ENCODE peak calls at places on chromosomes 12 and 14, in five cellular contexts. One of them, this sample, is unnamed.

GRCh38 chr12:111462134-111462821 is 56.6 kb downstream of the SH2B3 start:
- DNase-seq in IMR-90: peak; percentile 87
- DNase-seq in H1: no peak
- DNase-seq in neuronal stem cell: no peak
- DNase-seq in trophoblast cell: peak; percentile 61
- DNase-seq in this sample: no peak

GRCh38 chr12:110546339-110546738 is 36.8 kb downstream of the PPTC7 start:
- DNase-seq in IMR-90: peak; percentile 94
- DNase-seq in H1: no peak
- DNase-seq in neuronal stem cell: no peak
- DNase-seq in trophoblast cell: peak; percentile 77
- DNase-seq in this sample: no peak

GRCh38 chr12:75489613-75490210 is 9.2 kb downstream of the GLIPR1 start:
- DNase-seq in IMR-90: peak; percentile 63
- DNase-seq in H1: no peak
- DNase-seq in neuronal stem cell: no peak
- DNase-seq in trophoblast cell: peak; percentile 42
- DNase-seq in this sample: no peak

GRCh38 chr12:63149884-63150254 is 1.1 kb downstream of the AVPR1A start:
- DNase-seq in IMR-90: no peak
- DNase-seq in H1: no peak
- DNase-seq in neuronal stem cell: peak; percentile 11
- DNase-seq in trophoblast cell: no peak
- DNase-seq in this sample: no peak

GRCh38 chr14:105023791-105024480 is 3.1 kb upstream of the CDCA4 start:
- DNase-seq in IMR-90: peak; percentile 73
- DNase-seq in H1: no peak
- DNase-seq in neuronal stem cell: no peak
- DNase-seq in trophoblast cell: peak; percentile 7
- DNase-seq in this sample: no peak

GRCh38 chr12:52363111-52363679 is 4.1 kb downstream of the KRT85 start:
- DNase-seq in IMR-90: no peak
- DNase-seq in H1: no peak
- DNase-seq in neuronal stem cell: no peak
- DNase-seq in trophoblast cell: no peak
- DNase-seq in this sample: no peak

GRCh38 chr14:55841625-55842024 is 261.6 kb downstream of the KTN1 start:
- DNase-seq in IMR-90: no peak
- DNase-seq in H1: no peak
- DNase-seq in neuronal stem cell: no peak
- DNase-seq in trophoblast cell: no peak
- DNase-seq in this sample: no peak

GRCh38 chr12:20376984-20377383 is 8.6 kb downstream of the PDE3A start:
- DNase-seq in IMR-90: peak; percentile 30
- DNase-seq in H1: no peak
- DNase-seq in neuronal stem cell: no peak
- DNase-seq in trophoblast cell: no peak
- DNase-seq in this sample: peak; percentile 5

GRCh38 chr12:46209914-46210834 is 58.7 kb downstream of the SLC38A1 start:
- DNase-seq in IMR-90: no peak
- DNase-seq in H1: no peak
- DNase-seq in neuronal stem cell: no peak
- DNase-seq in trophoblast cell: no peak
- DNase-seq in this sample: peak; percentile 39

GRCh38 chr14:22838631-22839041 is 2.3 kb downstream of the MMP14 start:
- DNase-seq in IMR-90: peak; percentile 66
- DNase-seq in H1: no peak
- DNase-seq in neuronal stem cell: no peak
- DNase-seq in trophoblast cell: peak; percentile 47
- DNase-seq in this sample: peak; percentile 49

GRCh38 chr14:104678346-104678745 is 11.1 kb upstream of the INF2 start:
- DNase-seq in IMR-90: peak; percentile 34
- DNase-seq in H1: peak; percentile 72
- DNase-seq in neuronal stem cell: no peak
- DNase-seq in trophoblast cell: no peak
- DNase-seq in this sample: peak; percentile 64

GRCh38 chr12:1576410-1577240 is 17.8 kb downstream of the FBXL14 start:
- DNase-seq in IMR-90: peak; percentile 85
- DNase-seq in H1: no peak
- DNase-seq in neuronal stem cell: no peak
- DNase-seq in trophoblast cell: no peak
- DNase-seq in this sample: peak; percentile 74

GRCh38 chr12:80056845-80057244 is 42.5 kb upstream of the OTOGL start:
- DNase-seq in IMR-90: no peak
- DNase-seq in H1: no peak
- DNase-seq in neuronal stem cell: no peak
- DNase-seq in trophoblast cell: no peak
- DNase-seq in this sample: no peak

GRCh38 chr12:100826323-100826722 is 31.7 kb downstream of the ANO4 start:
- DNase-seq in IMR-90: peak; percentile 58
- DNase-seq in H1: peak; percentile 72
- DNase-seq in neuronal stem cell: peak; percentile 63
- DNase-seq in trophoblast cell: peak; percentile 77
- DNase-seq in this sample: peak; percentile 60

GRCh38 chr14:54671537-54671936 is 104.6 kb downstream of the SAMD4A start:
- DNase-seq in IMR-90: no peak
- DNase-seq in H1: no peak
- DNase-seq in neuronal stem cell: no peak
- DNase-seq in trophoblast cell: no peak
- DNase-seq in this sample: peak; percentile 51

GRCh38 chr14:61477845-61478438 is 156.6 kb downstream of the PRKCH start:
- DNase-seq in IMR-90: peak; percentile 60
- DNase-seq in H1: no peak
- DNase-seq in neuronal stem cell: no peak
- DNase-seq in trophoblast cell: no peak
- DNase-seq in this sample: no peak

GRCh38 chr14:22657861-22658260 is 13.7 kb upstream of the OR6J1 start:
- DNase-seq in IMR-90: peak; percentile 49
- DNase-seq in H1: no peak
- DNase-seq in neuronal stem cell: no peak
- DNase-seq in trophoblast cell: peak; percentile 47
- DNase-seq in this sample: peak; percentile 33

GRCh38 chr14:75476274-75476995 is 45.8 kb upstream of the BATF start:
- DNase-seq in IMR-90: peak; percentile 29
- DNase-seq in H1: no peak
- DNase-seq in neuronal stem cell: no peak
- DNase-seq in trophoblast cell: peak; percentile 95
- DNase-seq in this sample: peak; percentile 40

GRCh38 chr12:11795910-11796459 is 146.5 kb downstream of the ETV6 start:
- DNase-seq in IMR-90: peak; percentile 91
- DNase-seq in H1: no peak
- DNase-seq in neuronal stem cell: peak; percentile 27
- DNase-seq in trophoblast cell: peak; percentile 72
- DNase-seq in this sample: peak; percentile 71

GRCh38 chr14:81517798-81518398 is 15.8 kb downstream of the SEL1L start:
- DNase-seq in IMR-90: peak; percentile 67
- DNase-seq in H1: no peak
- DNase-seq in neuronal stem cell: no peak
- DNase-seq in trophoblast cell: no peak
- DNase-seq in this sample: no peak

GRCh38 chr12:131251336-131252101 is 297.8 kb downstream of the ADGRD1 start:
- DNase-seq in IMR-90: no peak
- DNase-seq in H1: no peak
- DNase-seq in neuronal stem cell: no peak
- DNase-seq in trophoblast cell: no peak
- DNase-seq in this sample: no peak

GRCh38 chr12:80293347-80293746 is 150.7 kb upstream of the PTPRQ start:
- DNase-seq in IMR-90: no peak
- DNase-seq in H1: no peak
- DNase-seq in neuronal stem cell: no peak
- DNase-seq in trophoblast cell: no peak
- DNase-seq in this sample: no peak

GRCh38 chr12:112941528-112942335 is 3.5 kb downstream of the OAS3 start:
- DNase-seq in IMR-90: no peak
- DNase-seq in H1: no peak
- DNase-seq in neuronal stem cell: no peak
- DNase-seq in trophoblast cell: no peak
- DNase-seq in this sample: no peak

GRCh38 chr12:87704374-87704773 is 324.8 kb downstream of the C12orf50 start:
- DNase-seq in IMR-90: no peak
- DNase-seq in H1: no peak
- DNase-seq in neuronal stem cell: no peak
- DNase-seq in trophoblast cell: no peak
- DNase-seq in this sample: no peak

GRCh38 chr14:30921788-30922187 is 47.4 kb downstream of the COCH start:
- DNase-seq in IMR-90: no peak
- DNase-seq in H1: no peak
- DNase-seq in neuronal stem cell: no peak
- DNase-seq in trophoblast cell: no peak
- DNase-seq in this sample: no peak

GRCh38 chr12:89456565-89456964 is 68.0 kb downstream of the GALNT4 start:
- DNase-seq in IMR-90: no peak
- DNase-seq in H1: no peak
- DNase-seq in neuronal stem cell: no peak
- DNase-seq in trophoblast cell: no peak
- DNase-seq in this sample: no peak

GRCh38 chr12:116492703-116493324 is 66.4 kb upstream of the MAP1LC3B2 start:
- DNase-seq in IMR-90: peak; percentile 81
- DNase-seq in H1: no peak
- DNase-seq in neuronal stem cell: no peak
- DNase-seq in trophoblast cell: no peak
- DNase-seq in this sample: peak; percentile 88

GRCh38 chr12:58186914-58187313 is 245.5 kb downstream of the ATP23 start:
- DNase-seq in IMR-90: no peak
- DNase-seq in H1: no peak
- DNase-seq in neuronal stem cell: no peak
- DNase-seq in trophoblast cell: no peak
- DNase-seq in this sample: no peak

GRCh38 chr12:118060301-118061010 is 523 bp downstream of the WSB2 start:
- DNase-seq in IMR-90: no peak
- DNase-seq in H1: peak; percentile 51
- DNase-seq in neuronal stem cell: no peak
- DNase-seq in trophoblast cell: peak; percentile 38
- DNase-seq in this sample: no peak

GRCh38 chr14:101774814-101775213 is 13.3 kb downstream of the PPP2R5C start:
- DNase-seq in IMR-90: no peak
- DNase-seq in H1: no peak
- DNase-seq in neuronal stem cell: no peak
- DNase-seq in trophoblast cell: no peak
- DNase-seq in this sample: no peak

GRCh38 chr14:69771136-69771535 is 4.2 kb downstream of the SRSF5 start:
- DNase-seq in IMR-90: no peak
- DNase-seq in H1: no peak
- DNase-seq in neuronal stem cell: no peak
- DNase-seq in trophoblast cell: peak; percentile 47
- DNase-seq in this sample: no peak
- H3K36me3 ChIP-seq in IMR-90: peaks cover 55% of the 10 kb centered on the region
- H3K36me3 ChIP-seq in H1: peaks cover 39% of the 10 kb centered on the region
- H3K36me3 ChIP-seq in neuronal stem cell: peaks cover 38% of the 10 kb centered on the region
- H3K36me3 ChIP-seq in trophoblast cell: peaks cover 26% of the 10 kb centered on the region
- H3K36me3 ChIP-seq in this sample: peaks cover 35% of the 10 kb centered on the region

GRCh38 chr14:67240168-67240932 is 885 bp upstream of the PALS1 start:
- DNase-seq in IMR-90: peak; percentile 11
- DNase-seq in H1: peak; percentile 57
- DNase-seq in neuronal stem cell: no peak
- DNase-seq in trophoblast cell: peak; percentile 87
- DNase-seq in this sample: peak; percentile 5

GRCh38 chr14:67240978-67241415 is 238 bp upstream of the PALS1 start:
- DNase-seq in IMR-90: peak; percentile 96
- DNase-seq in H1: peak; percentile 93
- DNase-seq in neuronal stem cell: peak; percentile 97
- DNase-seq in trophoblast cell: peak; percentile 98
- DNase-seq in this sample: peak; percentile 99

GRCh38 chr14:67239582-67239981 is 1.7 kb upstream of the PALS1 start:
- DNase-seq in IMR-90: no peak
- DNase-seq in H1: no peak
- DNase-seq in neuronal stem cell: no peak
- DNase-seq in trophoblast cell: no peak
- DNase-seq in this sample: no peak

GRCh38 chr14:67245104-67245503 is 3.9 kb downstream of the PALS1 start:
- DNase-seq in IMR-90: no peak
- DNase-seq in H1: no peak
- DNase-seq in neuronal stem cell: no peak
- DNase-seq in trophoblast cell: no peak
- DNase-seq in this sample: no peak

GRCh38 chr14:67241416-67242362 is at the start of gene PALS1:
- DNase-seq in IMR-90: peak; percentile 88
- DNase-seq in H1: peak; percentile 86
- DNase-seq in neuronal stem cell: no peak
- DNase-seq in trophoblast cell: peak; percentile 93
- DNase-seq in this sample: peak; percentile 84
- H3K4ac ChIP-seq in IMR-90: peak within 1 kb of the TSS; percentile 69
- H3K4ac ChIP-seq in H1: peak within 1 kb of the TSS; percentile 91
- H3K4ac ChIP-seq in neuronal stem cell: peak within 1 kb of the TSS; percentile 97
- H3K4ac ChIP-seq in trophoblast cell: peak within 1 kb of the TSS; percentile 96
- H3K4ac ChIP-seq in this sample: peak within 1 kb of the TSS; percentile 66

GRCh38 chr12:15788266-15789214 is 648 bp downstream of the EPS8 start:
- DNase-seq in IMR-90: peak; percentile 45
- DNase-seq in H1: no peak
- DNase-seq in neuronal stem cell: peak; percentile 14
- DNase-seq in trophoblast cell: peak; percentile 42
- DNase-seq in this sample: peak; percentile 53

GRCh38 chr12:15787801-15788200 is 1.4 kb downstream of the EPS8 start:
- DNase-seq in IMR-90: no peak
- DNase-seq in H1: no peak
- DNase-seq in neuronal stem cell: no peak
- DNase-seq in trophoblast cell: no peak
- DNase-seq in this sample: no peak

GRCh38 chr12:15794196-15794595 is 5.0 kb upstream of the EPS8 start:
- DNase-seq in IMR-90: no peak
- DNase-seq in H1: no peak
- DNase-seq in neuronal stem cell: no peak
- DNase-seq in trophoblast cell: no peak
- DNase-seq in this sample: no peak

GRCh38 chr12:15794836-15795235 is 5.6 kb upstream of the EPS8 start:
- DNase-seq in IMR-90: no peak
- DNase-seq in H1: no peak
- DNase-seq in neuronal stem cell: no peak
- DNase-seq in trophoblast cell: no peak
- DNase-seq in this sample: no peak

GRCh38 chr12:15789215-15790171 is at the start of gene EPS8:
- DNase-seq in IMR-90: peak; percentile 91
- DNase-seq in H1: peak; percentile 98
- DNase-seq in neuronal stem cell: peak; percentile 92
- DNase-seq in trophoblast cell: peak; percentile 97
- DNase-seq in this sample: peak; percentile 93
- H3K23ac ChIP-seq in IMR-90: peak within 1 kb of the TSS; percentile 95
- H3K23ac ChIP-seq in H1: no peak within 1 kb of the TSS
- H3K23ac ChIP-seq in neuronal stem cell: peak within 1 kb of the TSS; percentile 82
- H3K23ac ChIP-seq in trophoblast cell: no peak within 1 kb of the TSS
- H3K23ac ChIP-seq in this sample: no peak within 1 kb of the TSS

GRCh38 chr12:120718055-120718454 is 7.6 kb upstream of the ACADS start:
- DNase-seq in IMR-90: no peak
- DNase-seq in H1: no peak
- DNase-seq in neuronal stem cell: no peak
- DNase-seq in trophoblast cell: no peak
- DNase-seq in this sample: no peak
- H3K36me3 ChIP-seq in IMR-90: peaks cover 51% of the 10 kb centered on the region
- H3K36me3 ChIP-seq in H1: peaks cover 45% of the 10 kb centered on the region
- H3K36me3 ChIP-seq in neuronal stem cell: peaks cover 75% of the 10 kb centered on the region
- H3K36me3 ChIP-seq in trophoblast cell: peaks cover 51% of the 10 kb centered on the region
- H3K36me3 ChIP-seq in this sample: peaks cover 25% of the 10 kb centered on the region